ENCODE peak calls at places on chromosomes 13 and 19, in seven cellular contexts. W, A, Z, R, D, G and V are unnamed samples.

GRCh38 chr13:113419531-113420183 is 33.6 kb downstream of the ADPRHL1 start:
- DNase-seq in W (no peak), A (no peak), Z (no peak), R (peak; percentile 72), D (no peak), G (no peak), V (no peak)

GRCh38 chr13:22135446-22135845 is 464.6 kb downstream of the FGF9 start:
- DNase-seq in W (no peak), A (no peak), Z (no peak), R (no peak), D (no peak), G (no peak), V (no peak)

GRCh38 chr19:18456974-18457373 is 19.0 kb upstream of the ISYNA1 start:
- DNase-seq in W (no peak), A (no peak), Z (no peak), R (no peak), D (no peak), G (no peak), V (no peak)

GRCh38 chr13:42702726-42703125 is 78.7 kb upstream of the FAM216B start:
- DNase-seq in W (no peak), A (no peak), Z (no peak), R (no peak), D (no peak), G (no peak), V (no peak)

GRCh38 chr19:16207490-16208025 is 9.8 kb downstream of the AP1M1 start:
- DNase-seq in W (no peak), A (no peak), Z (no peak), R (no peak), D (no peak), G (no peak), V (no peak)

GRCh38 chr13:104954210-104954609 is 1581.3 kb downstream of the EFNB2 start:
- DNase-seq in W (no peak), A (no peak), Z (no peak), R (no peak), D (no peak), G (no peak), V (no peak)

GRCh38 chr19:12996542-12997094 is 1.3 kb downstream of the NFIX start:
- DNase-seq in W (peak; percentile 81), A (peak; percentile 38), Z (no peak), R (peak; percentile 69), D (peak; percentile 52), G (no peak), V (no peak)

GRCh38 chr19:54325631-54326030 is 12.7 kb upstream of the LILRA5 start:
- DNase-seq in W (no peak), A (no peak), Z (no peak), R (no peak), D (no peak), G (no peak), V (no peak)

GRCh38 chr13:44276061-44276460 is 97.6 kb upstream of the SERP2 start:
- DNase-seq in W (no peak), A (no peak), Z (no peak), R (no peak), D (no peak), G (no peak), V (no peak)

GRCh38 chr19:55690769-55691545 is 15.9 kb downstream of the EPN1 start:
- DNase-seq in W (no peak), A (no peak), Z (no peak), R (no peak), D (no peak), G (no peak), V (no peak)

GRCh38 chr13:65378484-65378883 is 1851.7 kb downstream of the PCDH9 start:
- DNase-seq in W (no peak), A (no peak), Z (no peak), R (no peak), D (no peak), G (no peak), V (no peak)

GRCh38 chr13:110123041-110123809 is 183.7 kb downstream of the COL4A1 start:
- DNase-seq in W (no peak), A (no peak), Z (no peak), R (no peak), D (no peak), G (no peak), V (no peak)

GRCh38 chr13:96575423-96576320 is 418.6 kb downstream of the OXGR1 start:
- DNase-seq in W (no peak), A (no peak), Z (no peak), R (no peak), D (no peak), G (no peak), V (no peak)

GRCh38 chr19:2095338-2095938 is 688 bp downstream of the MOB3A start:
- DNase-seq in W (no peak), A (no peak), Z (no peak), R (peak; percentile 38), D (no peak), G (no peak), V (no peak)

GRCh38 chr13:81017525-81018152 is 676.7 kb upstream of the SPRY2 start:
- DNase-seq in W (no peak), A (peak; percentile 28), Z (peak; percentile 2), R (peak; percentile 6), D (peak; percentile 44), G (no peak), V (no peak)

GRCh38 chr13:27131202-27131623 is 40.4 kb downstream of the USP12 start:
- DNase-seq in W (no peak), A (no peak), Z (peak; percentile 30), R (peak; percentile 33), D (no peak), G (peak; percentile 99), V (peak; percentile 37)

GRCh38 chr13:97974773-97975172 is 21.3 kb downstream of the IPO5 start:
- DNase-seq in W (no peak), A (no peak), Z (no peak), R (no peak), D (no peak), G (no peak), V (no peak)

GRCh38 chr19:14835011-14835410 is at the start of the genes OR7A5 and OR7C1:
- DNase-seq in W (no peak), A (no peak), Z (no peak), R (no peak), D (no peak), G (no peak), V (no peak)

DNA sequence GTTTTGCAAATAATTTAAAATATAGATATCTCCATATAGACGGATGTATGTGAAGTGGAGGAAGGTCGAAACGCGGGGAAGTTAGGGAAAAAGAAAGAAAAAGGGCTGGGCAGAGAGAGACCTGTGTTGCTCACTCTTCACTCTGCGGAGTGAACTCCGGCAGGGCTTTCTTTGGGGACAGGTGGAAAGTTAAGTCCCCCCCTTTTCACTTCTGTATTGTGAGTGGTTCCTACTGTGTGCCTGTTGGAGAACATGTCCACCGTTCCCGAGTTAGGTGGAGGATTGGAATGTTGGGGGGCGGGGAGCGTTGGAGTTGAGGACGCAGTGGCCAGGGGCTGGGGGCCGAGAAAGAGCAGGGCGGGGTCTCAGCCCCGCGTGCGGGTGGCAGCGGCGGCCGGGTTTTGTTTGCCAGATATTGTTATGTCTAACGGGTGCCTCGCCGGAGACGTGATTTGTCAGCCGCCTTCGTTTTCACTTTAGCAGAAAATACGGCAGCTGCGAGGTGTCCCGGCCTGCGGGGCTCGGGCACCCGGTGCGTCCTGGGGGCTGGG is 145.0 kb upstream of the ZNF536 start:
- DNase-seq in W (peak; percentile 56), A (no peak), Z (no peak), R (no peak), D (no peak), G (no peak), V (no peak)
- TF ChIP-seq TAF1 in W (no peak), A (no peak), Z (no peak), R (no peak), D (no peak), G (no peak), V (no peak)

DNA sequence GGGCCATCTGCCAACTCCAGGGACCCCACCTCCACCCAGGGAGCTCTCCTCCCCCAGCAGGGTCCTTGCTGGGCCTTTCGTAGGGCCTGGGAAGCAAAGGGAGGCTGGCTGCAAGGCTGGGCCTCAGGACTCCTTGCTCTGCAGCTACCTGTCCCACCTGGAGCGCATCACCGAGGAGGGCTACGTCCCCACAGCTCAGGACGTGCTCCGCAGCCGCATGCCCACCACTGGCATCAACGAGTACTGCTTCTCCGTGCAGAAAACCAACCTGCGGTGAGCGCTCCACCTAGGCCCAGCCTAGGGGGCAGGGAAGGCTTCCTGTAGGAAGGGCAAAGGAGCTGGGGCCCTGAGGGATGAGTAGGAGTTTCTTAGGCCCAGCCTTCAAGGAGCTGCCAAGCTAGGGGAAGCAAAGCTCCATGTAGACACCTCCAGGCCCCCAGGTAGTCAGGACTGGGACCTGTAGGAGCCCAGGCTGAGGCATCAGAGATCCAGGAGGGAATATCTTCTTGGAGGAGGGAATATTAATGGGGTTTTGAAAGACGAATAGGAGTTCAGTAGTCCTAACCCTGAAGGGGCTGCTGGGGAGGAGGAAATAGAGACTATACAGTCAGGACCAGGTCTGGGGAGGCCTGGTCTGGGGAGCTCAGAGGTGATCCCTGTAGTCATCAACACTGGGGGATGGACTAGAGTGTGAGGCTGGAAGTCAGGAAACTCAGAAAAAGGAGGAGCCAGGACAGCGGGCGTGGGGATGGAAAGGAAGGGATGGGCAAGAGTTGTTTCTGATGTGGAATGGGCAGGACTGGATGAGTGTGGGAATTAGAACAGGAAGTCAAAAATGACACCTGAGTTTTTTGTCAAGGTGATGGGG is 16.0 kb downstream of the GNA15 start:
- DNase-seq in W (no peak), A (no peak), Z (no peak), R (peak; percentile 8), D (no peak), G (no peak), V (no peak)
- TF ChIP-seq TAF1 in W (no peak), A (no peak), Z (no peak), R (no peak), D (no peak), G (no peak), V (no peak)

GRCh38 chr19:4916292-4917082 is 7.2 kb downstream of the UHRF1 start:
- DNase-seq in W (no peak), A (no peak), Z (peak; percentile 61), R (no peak), D (no peak), G (no peak), V (peak; percentile 69)
- TF ChIP-seq TAF1 in W (no peak), A (no peak), Z (peak; percentile 45), R (no peak), D (no peak), G (peak; percentile 38), V (no peak)

GRCh38 chr13:37490176-37490575 is 108.4 kb downstream of the POSTN start:
- DNase-seq in W (no peak), A (no peak), Z (no peak), R (no peak), D (no peak), G (no peak), V (no peak)

GRCh38 chr13:37492741-37493514 is 105.6 kb downstream of the POSTN start:
- DNase-seq in W (no peak), A (no peak), Z (no peak), R (no peak), D (no peak), G (no peak), V (no peak)

GRCh38 chr13:37492061-37492460 is 106.5 kb downstream of the POSTN start:
- DNase-seq in W (no peak), A (no peak), Z (no peak), R (no peak), D (no peak), G (no peak), V (no peak)

GRCh38 chr13:37491661-37492060 is 106.9 kb downstream of the POSTN start:
- DNase-seq in W (no peak), A (no peak), Z (no peak), R (no peak), D (no peak), G (no peak), V (no peak)

GRCh38 chr13:37495046-37495445 is 103.5 kb downstream of the POSTN start:
- DNase-seq in W (no peak), A (no peak), Z (no peak), R (no peak), D (no peak), G (no peak), V (no peak)
- TF ChIP-seq TAF1 in W (no peak), A (no peak), Z (no peak), R (no peak), D (no peak), G (no peak), V (no peak)